ENCODE peak calls at places on chromosomes 2 and 18, in ten cellular contexts. V is CD8-positive, alpha-beta T cell; I is IMR-90; E is ovary; K is body of pancreas; B is lower leg skin; L is bronchial epithelial cell; Y is AG10803; D is A673; M is GM23338. C is an unnamed sample.

GRCh38 chr2:106054880-106055655 is 139.0 kb downstream of the UXS1 start:
- DNase-seq in V (peak), I (no peak), E (no peak), K (no peak), B (no peak), L (no peak), Y (no peak), D (no peak), M (no peak), C (no peak)

GRCh38 chr2:49189512-49190225 is 35.4 kb upstream of the FSHR start:
- DNase-seq in V (no peak), I (no peak), E (no peak), K (no peak), B (no peak), L (no peak), Y (no peak), D (no peak), M (no peak), C (no peak)

GRCh38 chr2:36433311-36434217 is 78.0 kb downstream of the CRIM1 start:
- DNase-seq in V (no peak), I (peak), E (peak), K (no peak), B (peak), L (peak), Y (peak), D (peak), M (no peak), C (no peak)

GRCh38 chr18:3060667-3061580 is 48.0 kb upstream of the LPIN2 start:
- DNase-seq in V (peak), I (no peak), E (no peak), K (no peak), B (no peak), L (no peak), Y (no peak), D (no peak), M (no peak), C (no peak)

GRCh38 chr2:7083580-7084509 is 166.6 kb downstream of the RNF144A start:
- DNase-seq in V (no peak), I (peak), E (no peak), K (no peak), B (no peak), L (peak), Y (peak), D (peak), M (peak), C (peak)

GRCh38 chr18:23237524-23238151 is 102.4 kb downstream of the CABLES1 start:
- DNase-seq in V (peak), I (peak), E (peak), K (no peak), B (no peak), L (peak), Y (peak), D (no peak), M (peak), C (peak)

GRCh38 chr2:231590614-231591013 is 2.0 kb upstream of the TEX44 start:
- DNase-seq in V (no peak), I (no peak), E (no peak), K (no peak), B (peak), L (peak), Y (no peak), D (no peak), M (no peak), C (no peak)

GRCh38 chr2:9975805-9976447 is 24.4 kb downstream of the GRHL1 start:
- DNase-seq in V (no peak), I (peak), E (peak), K (no peak), B (no peak), L (peak), Y (peak), D (peak), M (no peak), C (no peak)

GRCh38 chr18:74290831-74291770 is 662 bp downstream of the CYB5A start:
- DNase-seq in V (peak), I (no peak), E (no peak), K (peak), B (no peak), L (peak), Y (no peak), D (no peak), M (peak), C (no peak)

GRCh38 chr2:74131901-74132300 is 15.8 kb downstream of the BOLA3 start:
- DNase-seq in V (no peak), I (no peak), E (no peak), K (no peak), B (no peak), L (no peak), Y (no peak), D (no peak), M (no peak), C (no peak)

GRCh38 chr2:64400103-64400728 is 53.7 kb upstream of the LGALSL start:
- DNase-seq in V (no peak), I (no peak), E (no peak), K (no peak), B (no peak), L (peak), Y (no peak), D (no peak), M (no peak), C (no peak)

GRCh38 chr2:203462308-203462707 is 72.8 kb downstream of the RAPH1 start:
- DNase-seq in V (no peak), I (no peak), E (no peak), K (no peak), B (no peak), L (no peak), Y (no peak), D (no peak), M (no peak), C (no peak)

GRCh38 chr2:176424756-176425155 is 155.5 kb downstream of the MTX2 start:
- DNase-seq in V (no peak), I (no peak), E (no peak), K (no peak), B (no peak), L (no peak), Y (no peak), D (no peak), M (no peak), C (no peak)

GRCh38 chr2:26298638-26299393 is 47.1 kb upstream of the SELENOI start:
- DNase-seq in V (peak), I (peak), E (peak), K (peak), B (peak), L (peak), Y (peak), D (no peak), M (peak), C (no peak)

GRCh38 chr18:47150029-47150823 is at the start of gene HDHD2:
- DNase-seq in V (peak), I (peak), E (peak), K (peak), B (peak), L (peak), Y (peak), D (peak), M (peak), C (peak)

GRCh38 chr18:47150824-47151366 is 595 bp upstream of the HDHD2 start:
- DNase-seq in V (peak), I (no peak), E (peak), K (peak), B (peak), L (peak), Y (no peak), D (no peak), M (peak), C (no peak)

GRCh38 chr18:47149457-47150028 is 757 bp downstream of the HDHD2 start:
- DNase-seq in V (no peak), I (peak), E (no peak), K (no peak), B (no peak), L (no peak), Y (no peak), D (peak), M (peak), C (no peak)

GRCh38 chr18:47151457-47151856 is 1.2 kb upstream of the HDHD2 start:
- DNase-seq in V (no peak), I (no peak), E (no peak), K (no peak), B (no peak), L (no peak), Y (no peak), D (no peak), M (no peak), C (no peak)
- H3K4me3 ChIP-seq in V (peak), I (no peak), E (no peak), K (no peak), B (no peak), L (no peak), Y (peak), D (peak), M (peak), C (peak)

DNA sequence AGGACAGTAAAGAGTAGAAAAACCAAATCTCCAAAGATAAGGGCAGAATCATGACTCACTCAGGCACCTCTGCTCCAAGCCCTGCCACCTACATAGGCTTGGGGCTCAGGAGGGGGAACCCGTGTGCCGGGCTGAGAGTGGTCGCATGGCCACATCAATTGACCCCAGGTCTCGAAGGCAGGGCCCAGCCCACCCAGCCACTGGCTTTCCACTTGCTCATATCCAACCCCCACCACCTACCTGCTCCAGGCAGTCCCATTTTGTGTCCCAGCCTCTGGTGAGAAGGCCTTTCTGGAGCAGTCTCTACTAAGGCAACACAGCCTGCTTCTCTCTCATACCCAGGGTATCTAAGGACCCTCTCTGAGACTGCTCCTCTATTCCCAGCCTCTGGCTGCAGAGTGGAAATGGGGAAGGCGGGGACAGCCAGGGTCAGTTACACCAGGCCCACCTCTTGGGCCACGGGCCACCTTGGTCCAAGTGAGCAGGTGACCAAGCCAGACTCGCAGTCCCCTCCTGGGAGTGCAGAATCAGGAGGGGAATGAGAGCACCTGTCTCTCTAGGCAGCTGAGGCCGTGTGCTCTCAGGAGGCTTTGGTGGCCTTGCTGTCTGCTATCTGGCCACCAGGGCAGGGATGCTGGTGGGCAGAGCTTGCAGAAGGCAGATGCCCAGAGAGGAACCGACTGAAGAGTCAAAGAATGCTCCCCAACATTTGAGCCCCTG is 20.8 kb downstream of the TFCP2L1 start:
- DNase-seq in V (no peak), I (no peak), E (no peak), K (no peak), B (no peak), L (no peak), Y (no peak), D (no peak), M (no peak), C (no peak)
- TF ChIP-seq CTCF in V (no peak), I (no peak), E (no peak), K (no peak), B (no peak), L (no peak), Y (no peak), D (no peak), M (peak), C (no peak)

DNA sequence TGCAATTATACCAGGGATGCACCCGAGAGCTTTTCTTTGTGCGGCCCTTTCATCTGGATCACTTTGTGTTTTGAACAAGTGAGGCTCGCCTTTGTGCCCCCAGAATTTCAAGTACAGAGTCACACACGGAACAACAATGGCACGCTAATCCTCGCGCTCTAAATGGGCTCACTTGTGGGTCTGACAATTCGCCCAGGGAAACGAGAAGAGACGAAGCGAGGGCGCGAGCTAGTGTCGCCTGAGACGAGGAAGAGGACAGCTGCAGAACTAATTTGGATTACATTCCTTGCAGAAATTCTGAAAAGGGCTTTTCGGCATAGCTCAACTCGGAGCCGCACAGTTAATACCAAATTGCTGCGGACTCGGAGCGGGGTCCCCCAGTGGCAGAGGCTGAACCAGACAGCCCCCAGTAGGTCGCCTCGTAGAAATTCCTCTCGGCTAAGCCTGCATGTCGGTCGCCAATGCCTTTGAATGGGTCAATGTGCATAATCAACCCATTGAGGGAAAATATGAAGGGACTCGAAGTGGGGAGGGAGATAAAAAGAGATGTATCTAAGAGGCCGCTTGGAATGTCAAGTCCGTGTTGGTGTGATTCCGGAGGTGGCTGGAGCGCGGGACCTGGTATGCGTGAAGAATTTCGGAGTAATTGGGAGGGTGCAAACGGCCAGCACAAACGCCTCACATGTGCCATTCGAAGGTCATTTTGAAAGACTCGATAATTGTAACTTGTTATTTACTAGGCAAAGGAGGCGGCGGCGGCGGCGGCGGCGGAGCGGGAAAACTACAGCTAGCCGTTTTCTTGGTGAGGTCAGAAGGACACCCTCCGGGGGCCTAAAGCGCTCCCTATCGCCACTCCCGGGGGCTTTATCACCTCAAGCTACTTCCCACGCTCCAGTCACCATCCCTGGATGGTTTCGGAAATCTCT is 2.0 kb downstream of the ERBB4 start:
- DNase-seq in V (no peak), I (no peak), E (no peak), K (peak), B (no peak), L (no peak), Y (no peak), D (peak), M (peak), C (no peak)
- H3K4me3 ChIP-seq in V (no peak), I (no peak), E (peak), K (peak), B (no peak), L (peak), Y (peak), D (peak), M (peak), C (no peak)

GRCh38 chr2:180907731-180908130 is 72.7 kb upstream of the UBE2E3 start:
- DNase-seq in V (no peak), I (peak), E (no peak), K (no peak), B (no peak), L (peak), Y (peak), D (peak), M (no peak), C (no peak)

GRCh38 chr2:180910831-180911665 is 69.4 kb upstream of the UBE2E3 start:
- DNase-seq in V (no peak), I (peak), E (no peak), K (no peak), B (no peak), L (peak), Y (no peak), D (no peak), M (peak), C (no peak)
- TF ChIP-seq CTCF in V (no peak), I (no peak), E (no peak), K (no peak), B (no peak), L (no peak), Y (no peak), D (peak), M (peak), C (no peak)

GRCh38 chr2:28356095-28356911 is 36.4 kb upstream of the FOSL2 start:
- DNase-seq in V (peak), I (peak), E (peak), K (peak), B (peak), L (peak), Y (peak), D (peak), M (no peak), C (no peak)
- H3K4me3 ChIP-seq in V (no peak), I (no peak), E (no peak), K (no peak), B (no peak), L (no peak), Y (no peak), D (no peak), M (no peak), C (no peak)

GRCh38 chr2:23659328-23659727 is 267.6 kb downstream of the ATAD2B start:
- DNase-seq in V (no peak), I (no peak), E (no peak), K (no peak), B (no peak), L (no peak), Y (no peak), D (no peak), M (no peak), C (no peak)

GRCh38 chr2:23659773-23660172 is 267.1 kb downstream of the ATAD2B start:
- DNase-seq in V (no peak), I (no peak), E (no peak), K (no peak), B (no peak), L (no peak), Y (no peak), D (no peak), M (no peak), C (no peak)

GRCh38 chr2:23658466-23658942 is 268.4 kb downstream of the ATAD2B start:
- DNase-seq in V (no peak), I (peak), E (no peak), K (no peak), B (no peak), L (no peak), Y (no peak), D (no peak), M (no peak), C (no peak)

GRCh38 chr2:23661276-23662050 is 265.5 kb downstream of the ATAD2B start:
- DNase-seq in V (no peak), I (no peak), E (no peak), K (no peak), B (no peak), L (no peak), Y (no peak), D (no peak), M (no peak), C (no peak)

DNA sequence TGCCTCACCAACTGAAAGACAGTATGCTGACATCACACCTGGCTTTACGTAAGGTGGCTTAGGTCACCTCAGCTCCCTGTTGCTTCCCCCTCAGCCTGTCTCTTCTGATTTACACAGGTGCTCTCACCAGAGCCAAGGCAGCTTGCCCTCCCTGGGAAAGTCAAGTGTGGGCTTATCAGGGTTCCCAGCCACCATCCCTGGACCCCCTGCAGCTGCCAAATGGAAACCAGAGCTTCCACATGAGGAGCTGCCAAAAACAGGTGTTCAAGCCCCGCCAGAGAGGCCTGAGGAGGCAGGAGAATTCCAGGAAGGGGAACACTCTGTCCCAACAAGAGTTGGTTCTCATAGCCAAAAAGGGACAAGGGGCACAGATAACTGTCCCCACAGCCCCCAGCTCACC is 266.7 kb downstream of the ATAD2B start:
- DNase-seq in V (no peak), I (no peak), E (no peak), K (no peak), B (no peak), L (no peak), Y (no peak), D (no peak), M (no peak), C (no peak)
- TF ChIP-seq CTCF in V (no peak), I (no peak), E (no peak), K (no peak), B (no peak), L (no peak), Y (no peak), D (no peak), M (no peak), C (no peak)

C was measured in GM12864.